ENCODE peak calls at places on chromosomes 5 and 9, in five cellular contexts. V is HepG2, L is H1, A is GM12878, Q is K562. I is an unnamed sample.

GRCh38 chr5:104606258-104606829 is 1043.8 kb upstream of the NUDT12 start:
- DNase-seq in V (no peak), L (no peak), A (no peak), Q (no peak), I (no peak)

GRCh38 chr5:143791848-143792701 is 19.9 kb upstream of the HMHB1 start:
- DNase-seq in Q (no peak), A (no peak), V (no peak), L (no peak), I (no peak)

GRCh38 chr5:107580902-107581823 is 89.6 kb downstream of the EFNA5 start:
- DNase-seq in A (no peak), Q (no peak), V (no peak), L (no peak), I (no peak)

GRCh38 chr9:75869236-75869635 is 21.2 kb upstream of the PCSK5 start:
- DNase-seq in V (no peak), Q (no peak), L (no peak), A (no peak), I (no peak)

GRCh38 chr5:40401281-40401680 is 278.4 kb upstream of the PTGER4 start:
- DNase-seq in L (no peak), V (no peak), Q (no peak), A (no peak), I (no peak)

GRCh38 chr9:17578577-17578910 is 322 bp upstream of the SH3GL2 start:
- DNase-seq in A (no peak), V (no peak), Q (no peak), L (no peak), I (no peak)

GRCh38 chr9:114448706-114449105 is 56.6 kb downstream of the WHRN start:
- DNase-seq in V (no peak), A (no peak), L (no peak), Q (no peak), I (no peak)

GRCh38 chr9:36991516-36992134 is 42.4 kb downstream of the PAX5 start:
- DNase-seq in L (peak; percentile 96), A (no peak), Q (peak; percentile 51), V (no peak), I (peak; percentile 54)

GRCh38 chr5:155021858-155022257 is 8.3 kb downstream of the KIF4B start:
- DNase-seq in L (no peak), V (no peak), A (no peak), Q (no peak), I (no peak)

GRCh38 chr5:3121813-3122212 is 370.3 kb upstream of the IRX2 start:
- DNase-seq in Q (no peak), V (no peak), L (no peak), A (no peak), I (no peak)

GRCh38 chr5:103842936-103843335 is 280.3 kb upstream of the NUDT12 start:
- DNase-seq in L (no peak), A (no peak), V (no peak), Q (no peak), I (no peak)

GRCh38 chr5:31193591-31194457 is at the start of gene CDH6:
- DNase-seq in V (no peak), A (no peak), Q (no peak), L (peak; percentile 79), I (no peak)

GRCh38 chr9:92723299-92723625 is 41.4 kb downstream of the BICD2 start:
- DNase-seq in L (no peak), V (no peak), A (no peak), Q (no peak), I (no peak)

GRCh38 chr5:136526798-136527197 is 161.5 kb upstream of the TRPC7 start:
- DNase-seq in V (no peak), L (no peak), A (no peak), Q (no peak), I (no peak)

GRCh38 chr5:60490597-60491166 is 209.3 kb downstream of the DEPDC1B start:
- DNase-seq in L (no peak), A (no peak), Q (no peak), V (peak; percentile 30), I (no peak)

GRCh38 chr9:137982132-137982666 is 104.6 kb downstream of the CACNA1B start:
- DNase-seq in L (no peak), Q (no peak), A (no peak), V (no peak), I (peak; percentile 21)

GRCh38 chr9:124297553-124297905 is 39.8 kb downstream of the NEK6 start:
- DNase-seq in Q (no peak), A (no peak), L (peak; percentile 62), V (peak; percentile 60), I (peak; percentile 72)

GRCh38 chr9:128455849-128456612 is at the start of gene ODF2:
- DNase-seq in A (peak; percentile 73), Q (peak; percentile 99), L (peak; percentile 99), V (peak; percentile 92), I (peak; percentile 87)
- TF ChIP-seq POLR2A in A (peak; percentile 91), Q (peak; percentile 87), L (no peak), V (peak; percentile 86), I (peak; percentile 73)

DNA sequence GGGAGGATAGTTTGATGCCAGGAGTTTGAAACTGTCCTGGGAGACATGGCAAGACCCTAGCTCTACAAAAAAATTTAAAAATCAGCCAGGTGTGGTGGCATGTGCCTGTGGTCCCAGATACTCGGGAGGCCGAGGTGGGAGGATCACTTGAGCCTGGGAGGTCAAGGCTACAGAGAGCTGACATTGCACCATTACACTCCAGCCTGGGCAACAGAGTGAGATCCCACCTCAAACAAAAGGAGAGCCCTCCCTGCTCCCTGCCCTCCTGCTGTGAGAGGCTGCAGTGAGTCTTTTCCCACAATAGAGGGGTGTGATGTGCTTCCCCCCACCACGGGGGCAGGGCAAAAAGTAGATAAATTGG is 10.1 kb upstream of the CCDC187 start:
- DNase-seq in A (no peak), V (no peak), Q (no peak), L (no peak), I (no peak)
- TF ChIP-seq ZNF274 in A (no peak), V (no peak), Q (no peak), L (no peak), I (no peak)

GRCh38 chr5:149134778-149135169 is 6.5 kb upstream of the ABLIM3 start:
- DNase-seq in A (no peak), Q (no peak), L (no peak), V (no peak), I (no peak)
- H2AFZ ChIP-seq in A (no peak overlapping the region), Q (no peak overlapping the region), L (no peak overlapping the region), V (no peak overlapping the region), I (peak overlapping the region; percentile 92)

DNA sequence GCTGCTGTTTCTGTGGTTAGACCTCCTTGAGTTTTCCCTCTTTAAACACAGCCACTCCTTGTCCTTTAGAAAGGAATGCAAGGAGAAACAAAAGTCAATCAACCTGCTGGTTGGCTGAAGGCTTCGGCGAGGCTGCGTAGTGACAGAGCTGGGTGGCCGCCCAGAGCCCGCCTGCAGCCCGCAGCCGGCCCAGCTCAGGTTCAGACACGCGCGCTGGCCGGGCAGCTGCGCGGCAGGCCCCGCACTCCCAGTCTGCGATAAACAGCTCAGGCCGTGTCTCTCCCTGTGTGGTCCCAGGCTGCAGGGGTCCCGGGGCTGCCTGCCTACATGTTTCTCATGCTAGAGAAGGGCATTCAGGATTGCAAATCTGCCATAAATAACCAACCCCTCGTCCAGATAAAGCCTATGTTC is 115.4 kb downstream of the HSD17B3 start:
- DNase-seq in L (peak; percentile 74), A (no peak), V (no peak), Q (no peak), I (no peak)
- TF ChIP-seq POLR2A in L (no peak), A (no peak), V (no peak), Q (no peak), I (no peak)

GRCh38 chr5:138792181-138792808 is 39.1 kb downstream of the CTNNA1 start:
- DNase-seq in A (no peak), L (no peak), V (no peak), Q (no peak), I (no peak)
- TF ChIP-seq ZNF274 in A (no peak), L (no peak), V (no peak), Q (no peak), I (no peak)

DNA sequence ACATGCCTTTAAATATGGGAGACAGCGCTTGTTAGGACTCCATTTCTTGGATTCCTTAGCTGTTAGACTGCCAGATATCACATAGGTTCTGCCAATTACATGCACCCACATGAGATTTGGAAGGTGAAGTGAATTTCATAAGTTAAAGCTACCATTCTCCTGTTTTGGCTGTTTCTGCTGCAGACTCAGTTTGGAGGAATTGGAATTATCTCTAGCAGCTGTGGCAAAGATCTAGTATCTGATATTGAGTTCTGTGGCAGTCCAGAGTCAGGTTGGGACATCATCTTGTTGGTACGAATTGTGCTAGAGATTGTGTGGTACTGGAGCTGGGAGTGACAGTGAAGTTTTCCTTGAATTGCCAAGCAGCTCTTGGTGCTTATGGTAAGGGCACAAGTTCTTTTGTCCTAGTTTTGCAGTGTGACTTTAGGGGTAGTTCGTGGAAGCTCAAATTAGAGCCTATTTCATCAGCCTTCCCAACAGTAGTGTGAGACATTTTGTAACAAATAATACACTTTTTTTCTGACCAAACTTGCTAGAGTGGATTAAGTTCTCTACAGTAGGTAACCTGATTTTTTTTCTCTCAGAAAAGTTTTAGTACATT is 9.1 kb upstream of the PJA2 start:
- DNase-seq in V (no peak), L (no peak), A (no peak), Q (no peak), I (no peak)
- H2AFZ ChIP-seq in V (no peak overlapping the region), L (peak overlapping the region; percentile 79), A (no peak overlapping the region), Q (peak overlapping the region; percentile 71), I (no peak overlapping the region)

DNA sequence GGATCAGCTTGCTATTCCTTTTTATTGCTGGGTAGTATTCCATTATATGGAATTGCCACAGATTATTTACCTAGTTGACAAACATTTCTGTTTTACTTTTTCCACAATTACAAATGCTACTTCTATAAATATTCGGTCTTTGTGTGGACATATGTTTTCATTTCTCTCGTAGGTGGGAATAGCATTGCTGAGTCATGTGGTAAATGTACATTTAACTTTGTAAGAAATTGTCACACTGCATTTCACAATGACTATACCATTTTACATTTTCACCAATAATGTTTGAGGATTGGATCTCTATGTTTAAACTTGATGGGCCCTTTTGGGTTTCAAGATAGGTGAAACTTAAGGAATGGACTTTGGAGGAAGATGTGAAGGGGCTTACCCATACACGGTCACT is 19.7 kb downstream of the RAI14 start:
- DNase-seq in V (no peak), Q (no peak), L (no peak), A (no peak), I (no peak)
- TF ChIP-seq POLR2A in V (no peak), Q (no peak), L (no peak), A (no peak), I (no peak)

DNA sequence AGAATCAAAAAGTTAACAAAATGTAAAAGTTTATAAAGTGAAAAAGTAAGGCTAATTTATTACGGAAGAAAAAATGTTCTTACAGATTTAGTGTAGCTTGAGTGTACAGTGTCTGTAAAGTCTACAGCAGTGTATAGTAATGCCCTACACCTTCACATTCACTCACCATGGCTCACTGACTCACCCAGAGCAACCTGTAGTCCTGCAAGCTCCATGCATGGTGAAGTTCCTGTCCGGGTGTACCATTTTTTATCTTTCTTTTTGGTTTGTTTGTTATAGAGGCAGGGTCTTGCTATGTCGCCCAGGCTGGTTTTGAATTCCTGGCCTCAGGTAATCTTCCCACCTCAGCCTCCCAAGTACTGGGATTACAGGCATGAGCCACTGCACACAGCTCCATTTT is 93.6 kb downstream of the MED27 start:
- DNase-seq in Q (no peak), V (no peak), L (no peak), A (no peak), I (no peak)
- TF ChIP-seq ZNF274 in Q (no peak), V (no peak), L (no peak), A (no peak), I (no peak)

GRCh38 chr9:108588246-108588645 is 267.5 kb downstream of the ACTL7B start:
- DNase-seq in L (no peak), Q (no peak), V (no peak), A (no peak), I (no peak)
- H2AFZ ChIP-seq in L (no peak overlapping the region), Q (no peak overlapping the region), V (no peak overlapping the region), A (no peak overlapping the region), I (no peak overlapping the region)